ENCODE peak calls at places on chromosome 15, in four cellular contexts. O is heart right ventricle, A is astrocyte, Y is IMR-90. Z is an unnamed sample. For H3K27me3, the result is how much of the 10 kb centered on the place peaks cover.

GRCh38 chr15:92714071-92714456 is 58.5 kb upstream of the FAM174B start:
- DNase-seq in O (no peak), Y (peak), A (peak), Z (no peak)

GRCh38 chr15:85865070-85865684 is 70.5 kb upstream of the KLHL25 start:
- DNase-seq in A (peak), Y (peak), O (peak), Z (no peak)

GRCh38 chr15:36571301-36571700 is 8.1 kb upstream of the CDIN1 start:
- DNase-seq in O (no peak), Y (peak), A (no peak), Z (no peak)

GRCh38 chr15:29125382-29126207 is 144.0 kb downstream of the NSMCE3 start:
- DNase-seq in A (no peak), Y (no peak), O (no peak), Z (no peak)

GRCh38 chr15:101296418-101297405 is 1.7 kb upstream of the SNRPA1 start:
- DNase-seq in Y (peak), O (no peak), A (no peak), Z (no peak)

GRCh38 chr15:51030649-51031316 is 63.9 kb downstream of the TNFAIP8L3 start:
- DNase-seq in O (no peak), Y (peak), A (peak), Z (no peak)

GRCh38 chr15:51924146-51925068 is 47.2 kb downstream of the LEO1 start:
- DNase-seq in A (no peak), Y (no peak), O (peak), Z (no peak)

GRCh38 chr15:61197187-61197586 is 31.9 kb downstream of the RORA start:
- DNase-seq in A (no peak), Y (no peak), O (no peak), Z (no peak)

GRCh38 chr15:66023322-66023972 is 154.2 kb downstream of the RAB11A start:
- DNase-seq in A (peak), O (no peak), Y (no peak), Z (no peak)

GRCh38 chr15:58494581-58494980 is 62.8 kb downstream of the LIPC start:
- DNase-seq in A (no peak), Y (no peak), O (no peak), Z (no peak)

GRCh38 chr15:57640935-57641682 is 49.4 kb downstream of the MYZAP start:
- DNase-seq in A (peak), O (no peak), Y (peak), Z (no peak)

GRCh38 chr15:37370938-37371337 is 270.6 kb upstream of the MEIS2 start:
- DNase-seq in Y (no peak), A (no peak), O (no peak), Z (no peak)

GRCh38 chr15:64426845-64427465 is 33.4 kb upstream of the ZNF609 start:
- DNase-seq in A (peak), O (no peak), Y (peak), Z (no peak)

GRCh38 chr15:36024066-36024465 is 478.1 kb upstream of the DPH6 start:
- DNase-seq in O (peak), A (no peak), Y (peak), Z (no peak)

GRCh38 chr15:101049282-101049681 is 130.1 kb downstream of the LRRK1 start:
- DNase-seq in Y (no peak), A (no peak), O (no peak), Z (no peak)

GRCh38 chr15:33600161-33600560 is 289.4 kb downstream of the RYR3 start:
- DNase-seq in Y (no peak), O (no peak), A (no peak), Z (no peak)

GRCh38 chr15:67885848-67886247 is 46.0 kb upstream of the RNU6-1 start:
- DNase-seq in O (no peak), A (no peak), Y (no peak), Z (no peak)

GRCh38 chr15:52180196-52180835 is 10.9 kb downstream of the GNB5 start:
- DNase-seq in A (no peak), O (no peak), Y (no peak), Z (no peak)

GRCh38 chr15:101017935-101018849 is 99.0 kb downstream of the LRRK1 start:
- DNase-seq in A (no peak), O (peak), Y (peak), Z (no peak)

GRCh38 chr15:27767918-27768640 is 331.0 kb downstream of the OCA2 start:
- DNase-seq in Y (no peak), O (no peak), A (no peak), Z (no peak)

GRCh38 chr15:65824031-65824743 is 32.1 kb upstream of the DENND4A start:
- DNase-seq in O (peak), A (peak), Y (peak), Z (no peak)

GRCh38 chr15:51094606-51095569 is at the start of gene TNFAIP8L3:
- DNase-seq in O (no peak), Y (no peak), A (no peak), Z (no peak)

GRCh38 chr15:64247906-64248541 is 85.2 kb upstream of the PPIB start:
- DNase-seq in A (peak), O (no peak), Y (peak), Z (peak)

GRCh38 chr15:92877000-92877399 is 23.1 kb upstream of the CHD2 start:
- DNase-seq in A (no peak), Y (no peak), O (no peak), Z (no peak)

GRCh38 chr15:66706225-66706732 is 4.2 kb downstream of the SMAD6 start:
- DNase-seq in O (no peak), A (no peak), Y (peak), Z (no peak)

GRCh38 chr15:36109943-36110658 is 469.3 kb upstream of the CDIN1 start:
- DNase-seq in A (peak), Y (peak), O (no peak), Z (no peak)

GRCh38 chr15:101037090-101037830 is 118.1 kb downstream of the LRRK1 start:
- DNase-seq in O (peak), Y (no peak), A (no peak), Z (no peak)

GRCh38 chr15:34039506-34040123 is 611 bp upstream of the AVEN start:
- DNase-seq in A (no peak), Y (peak), O (no peak), Z (no peak)

GRCh38 chr15:42919794-42920280 is 741 bp downstream of the TTBK2 start:
- DNase-seq in O (no peak), Y (peak), A (peak), Z (no peak)

GRCh38 chr15:101723161-101723873 is 956 bp downstream of the TARS3 start:
- DNase-seq in O (no peak), Y (peak), A (peak), Z (no peak)

GRCh38 chr15:63018639-63019038 is 23.9 kb upstream of the TPM1 start:
- DNase-seq in Y (peak), A (no peak), O (no peak), Z (no peak)

GRCh38 chr15:59137566-59137965 is 32.6 kb downstream of the CCNB2 start:
- DNase-seq in A (no peak), Y (no peak), O (no peak), Z (no peak)

GRCh38 chr15:89731275-89731674 is 19.8 kb downstream of the MESP1 start:
- DNase-seq in O (no peak), A (no peak), Y (no peak), Z (no peak)

GRCh38 chr15:27846722-27847420 is 252.2 kb downstream of the OCA2 start:
- DNase-seq in Y (no peak), A (no peak), O (no peak), Z (no peak)

GRCh38 chr15:51622269-51623180 is at the start of gene DMXL2:
- DNase-seq in O (peak), A (peak), Y (peak), Z (peak)

GRCh38 chr15:64209680-64210334 is 47.0 kb upstream of the PPIB start:
- DNase-seq in O (no peak), A (peak), Y (peak), Z (no peak)

GRCh38 chr15:28921925-28922711 is 36.3 kb downstream of the APBA2 start:
- DNase-seq in O (no peak), Y (no peak), A (no peak), Z (no peak)

GRCh38 chr15:38378162-38378560 is 75.8 kb upstream of the FAM98B start:
- DNase-seq in Y (peak), A (peak), O (peak), Z (no peak)
- H3K4me3 ChIP-seq in Y (no peak), A (no peak), O (no peak), Z (no peak)

DNA sequence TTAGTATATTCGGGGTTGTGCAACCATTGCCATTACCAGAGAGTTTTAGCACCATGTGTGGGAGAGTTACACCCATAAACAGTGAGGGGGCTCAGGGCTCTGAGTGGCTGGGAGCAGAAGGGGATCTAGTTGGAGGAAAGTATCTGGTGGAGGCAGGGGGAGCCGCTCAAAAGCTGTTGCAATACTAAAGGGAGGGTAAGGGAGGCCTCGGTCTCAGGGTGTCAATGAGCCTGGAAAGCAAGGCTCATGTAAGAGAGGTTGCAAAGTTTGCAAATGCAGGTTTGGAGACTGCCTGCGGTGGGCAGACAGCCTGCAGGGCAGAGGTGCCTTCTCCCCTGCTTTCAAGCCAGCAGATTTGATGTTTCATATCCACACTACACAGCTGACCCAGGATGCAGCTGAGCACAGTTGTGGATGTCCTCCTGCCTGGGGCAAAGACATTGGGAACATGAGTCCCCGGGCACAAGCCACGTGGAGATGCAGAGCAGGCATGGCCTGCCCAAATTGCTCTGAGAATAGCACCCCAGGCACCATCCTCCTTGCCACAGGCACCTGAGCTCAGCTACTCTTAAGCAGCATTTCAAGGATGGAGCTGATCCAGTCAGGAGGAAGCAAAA is 181.4 kb downstream of the TLE3 start:
- DNase-seq in A (no peak), Y (no peak), O (no peak), Z (no peak)
- H3K27me3 ChIP-seq in A (under half), Y (half or more), O (under half), Z (under half)

GRCh38 chr15:31434418-31435255 is 108.0 kb downstream of the KLF13 start:
- DNase-seq in A (peak), Y (peak), O (peak), Z (no peak)

GRCh38 chr15:31435891-31436628 is 109.4 kb downstream of the KLF13 start:
- DNase-seq in Y (no peak), A (no peak), O (no peak), Z (no peak)

GRCh38 chr15:31433101-31433500 is 106.5 kb downstream of the KLF13 start:
- DNase-seq in A (no peak), Y (no peak), O (no peak), Z (no peak)

GRCh38 chr15:31433574-31433973 is 106.9 kb downstream of the KLF13 start:
- DNase-seq in Y (no peak), O (no peak), A (no peak), Z (no peak)

DNA sequence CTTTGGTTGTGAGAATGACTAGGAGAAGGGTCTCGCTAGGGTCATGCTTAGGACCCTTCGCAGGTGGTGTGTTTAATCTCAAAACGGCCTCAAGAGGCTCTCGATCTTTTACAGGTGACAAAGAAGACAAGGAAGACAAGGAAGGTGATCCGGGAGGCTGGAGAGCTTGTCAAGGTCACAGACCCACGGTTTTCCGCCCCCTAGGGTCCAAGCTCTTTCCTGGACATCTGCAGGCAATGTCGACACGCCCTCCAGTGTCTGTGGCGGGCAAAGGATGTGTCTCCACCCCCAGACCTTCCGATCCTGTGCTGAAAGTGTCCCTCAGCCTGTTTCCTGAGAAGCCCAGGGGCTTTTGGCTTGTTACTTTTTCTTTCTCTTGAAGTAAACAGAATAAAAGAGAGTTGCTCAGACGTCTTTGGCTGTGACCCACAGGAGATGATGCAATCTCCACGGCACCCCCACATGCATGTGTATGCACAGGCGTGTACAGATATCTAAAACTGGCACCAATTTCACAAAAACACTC is 108.7 kb downstream of the KLF13 start:
- DNase-seq in A (peak), Y (peak), O (peak), Z (no peak)
- TF ChIP-seq CTCF in A (peak), Y (peak), O (peak), Z (peak)

DNA sequence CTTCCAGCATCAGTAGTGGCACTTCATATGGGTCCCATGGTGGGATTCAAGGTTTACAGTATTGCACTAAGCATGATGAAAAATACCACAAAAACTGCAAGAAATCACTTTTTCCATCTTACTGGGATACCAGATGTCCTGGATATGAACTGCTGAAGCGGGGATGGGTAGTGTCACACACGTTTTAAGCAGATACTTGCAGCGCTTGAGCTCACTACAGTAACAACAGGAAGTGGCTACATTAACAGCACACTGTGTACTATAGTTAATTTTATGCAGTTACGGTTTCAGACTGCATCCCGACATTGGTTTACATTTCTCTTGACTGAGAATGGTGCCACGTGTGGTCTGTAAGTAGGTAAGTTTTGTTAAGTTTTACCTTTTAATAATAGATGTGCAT is 3.5 kb upstream of the ISG20 start:
- DNase-seq in A (no peak), Y (no peak), O (no peak), Z (no peak)
- H3K4me3 ChIP-seq in A (no peak), Y (no peak), O (no peak), Z (no peak)

GRCh38 chr15:96407482-96407881 is 77.0 kb downstream of the NR2F2 start:
- DNase-seq in Y (no peak), A (no peak), O (no peak), Z (no peak)

GRCh38 chr15:96410175-96411055 is 79.9 kb downstream of the NR2F2 start:
- DNase-seq in Y (no peak), A (no peak), O (no peak), Z (no peak)

GRCh38 chr15:96408591-96409183 is 78.2 kb downstream of the NR2F2 start:
- DNase-seq in O (no peak), A (no peak), Y (no peak), Z (no peak)

GRCh38 chr15:96411056-96412031 is 80.8 kb downstream of the NR2F2 start:
- DNase-seq in Y (no peak), A (no peak), O (no peak), Z (no peak)

DNA sequence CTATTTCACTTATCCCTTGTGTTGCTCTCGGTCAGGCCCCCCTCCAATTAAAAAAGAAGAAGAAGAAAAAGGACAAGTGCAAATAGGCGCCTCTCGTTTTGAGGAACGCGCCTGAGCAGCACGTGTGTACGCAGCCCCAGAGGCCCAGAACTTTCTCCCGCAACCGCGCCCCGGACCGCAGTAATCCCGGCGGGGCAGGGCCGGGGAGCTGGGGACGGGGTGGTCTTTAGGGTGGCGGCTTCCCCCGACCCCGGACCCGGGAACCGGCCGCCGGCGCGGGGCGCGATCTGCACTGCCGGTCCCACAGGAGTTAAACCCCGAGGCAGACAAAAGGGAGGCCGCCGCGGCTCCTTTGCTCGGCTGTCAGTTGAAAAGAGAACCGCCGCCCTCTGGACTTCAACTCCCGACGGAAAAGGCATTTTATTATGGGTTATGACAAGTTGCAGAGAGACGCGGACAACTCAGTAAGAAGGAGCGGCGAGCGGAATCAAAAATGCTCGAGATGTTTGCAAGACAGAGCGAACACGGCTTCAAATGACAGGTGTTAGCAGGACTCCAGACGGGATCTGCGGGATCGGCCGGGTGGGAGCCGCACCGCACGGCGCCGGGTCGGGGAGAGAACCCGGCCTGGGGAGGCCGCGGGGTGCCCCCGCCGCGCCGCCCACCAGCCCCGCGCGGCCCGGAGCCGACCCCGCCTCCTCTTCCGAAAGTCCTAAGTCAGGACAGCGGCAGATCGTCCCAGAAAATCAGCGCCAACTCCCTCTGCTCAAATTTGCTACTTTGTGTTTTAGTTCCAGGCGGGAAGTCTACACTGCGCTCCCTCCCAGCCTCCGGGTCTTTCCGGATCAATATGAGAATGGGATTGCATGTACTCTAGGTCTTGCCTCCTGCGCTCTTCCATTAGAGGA is 79.0 kb downstream of the NR2F2 start:
- DNase-seq in A (peak), Y (peak), O (no peak), Z (no peak)
- H3K27me3 ChIP-seq in A (half or more), Y (half or more), O (half or more), Z (under half)

Z was measured in kidney epithelial cell.